ENCODE peak calls at places on chromosomes 13 and 19, in four cellular contexts. One of them, this sample, is unnamed.

GRCh38 chr19:2171349-2172145 is 7.8 kb downstream of the DOT1L start:
- DNase-seq in brain pericyte: no peak
- DNase-seq in Right ventricle myocardium superior: peak
- DNase-seq in activated naive CD4-positive, alpha-beta T cell: peak
- DNase-seq in this sample: no peak

GRCh38 chr13:26653310-26653709 is 95.8 kb downstream of the WASF3 start:
- DNase-seq in brain pericyte: no peak
- DNase-seq in Right ventricle myocardium superior: no peak
- DNase-seq in activated naive CD4-positive, alpha-beta T cell: no peak
- DNase-seq in this sample: no peak

GRCh38 chr19:46984077-46985010 is 35.3 kb upstream of the NPAS1 start:
- DNase-seq in brain pericyte: no peak
- DNase-seq in Right ventricle myocardium superior: no peak
- DNase-seq in activated naive CD4-positive, alpha-beta T cell: no peak
- DNase-seq in this sample: no peak

GRCh38 chr13:46469064-46469463 is 82.0 kb upstream of the RUBCNL start:
- DNase-seq in brain pericyte: no peak
- DNase-seq in Right ventricle myocardium superior: no peak
- DNase-seq in activated naive CD4-positive, alpha-beta T cell: no peak
- DNase-seq in this sample: no peak

GRCh38 chr19:1312732-1313694 is 27.3 kb downstream of the EFNA2 start:
- DNase-seq in brain pericyte: no peak
- DNase-seq in Right ventricle myocardium superior: no peak
- DNase-seq in activated naive CD4-positive, alpha-beta T cell: no peak
- DNase-seq in this sample: no peak

GRCh38 chr13:46181799-46182490 is at the start of gene LCP1:
- DNase-seq in brain pericyte: no peak
- DNase-seq in Right ventricle myocardium superior: no peak
- DNase-seq in activated naive CD4-positive, alpha-beta T cell: no peak
- DNase-seq in this sample: no peak

GRCh38 chr13:51244637-51245405 is 22.6 kb downstream of the FAM124A start:
- DNase-seq in brain pericyte: no peak
- DNase-seq in Right ventricle myocardium superior: no peak
- DNase-seq in activated naive CD4-positive, alpha-beta T cell: no peak
- DNase-seq in this sample: no peak

GRCh38 chr13:59394526-59394925 is 769.2 kb downstream of the DIAPH3 start:
- DNase-seq in brain pericyte: no peak
- DNase-seq in Right ventricle myocardium superior: no peak
- DNase-seq in activated naive CD4-positive, alpha-beta T cell: no peak
- DNase-seq in this sample: no peak

GRCh38 chr13:88586263-88586662 is 915.1 kb downstream of the SLITRK5 start:
- DNase-seq in brain pericyte: no peak
- DNase-seq in Right ventricle myocardium superior: no peak
- DNase-seq in activated naive CD4-positive, alpha-beta T cell: no peak
- DNase-seq in this sample: no peak

GRCh38 chr19:55447421-55448174 is 4.5 kb upstream of the SHISA7 start:
- DNase-seq in brain pericyte: no peak
- DNase-seq in Right ventricle myocardium superior: no peak
- DNase-seq in activated naive CD4-positive, alpha-beta T cell: no peak
- DNase-seq in this sample: no peak

GRCh38 chr19:32421589-32422361 is 16.2 kb downstream of the DPY19L3 start:
- DNase-seq in brain pericyte: no peak
- DNase-seq in Right ventricle myocardium superior: no peak
- DNase-seq in activated naive CD4-positive, alpha-beta T cell: no peak
- DNase-seq in this sample: no peak

GRCh38 chr13:23751195-23751594 is 138.0 kb downstream of the MIPEP start:
- DNase-seq in brain pericyte: no peak
- DNase-seq in Right ventricle myocardium superior: no peak
- DNase-seq in activated naive CD4-positive, alpha-beta T cell: no peak
- DNase-seq in this sample: no peak

GRCh38 chr19:1746401-1747284 is 6.7 kb upstream of the ONECUT3 start:
- DNase-seq in brain pericyte: no peak
- DNase-seq in Right ventricle myocardium superior: no peak
- DNase-seq in activated naive CD4-positive, alpha-beta T cell: no peak
- DNase-seq in this sample: peak

GRCh38 chr19:50196322-50196932 is 7.0 kb upstream of the MYH14 start:
- DNase-seq in brain pericyte: no peak
- DNase-seq in Right ventricle myocardium superior: no peak
- DNase-seq in activated naive CD4-positive, alpha-beta T cell: no peak
- DNase-seq in this sample: no peak

GRCh38 chr13:85896516-85897450 is 97.6 kb upstream of the SLITRK6 start:
- DNase-seq in brain pericyte: no peak
- DNase-seq in Right ventricle myocardium superior: no peak
- DNase-seq in activated naive CD4-positive, alpha-beta T cell: no peak
- DNase-seq in this sample: no peak

GRCh38 chr19:48169585-48169973 is 565 bp downstream of the LIG1 start:
- DNase-seq in brain pericyte: no peak
- DNase-seq in Right ventricle myocardium superior: peak
- DNase-seq in activated naive CD4-positive, alpha-beta T cell: peak
- DNase-seq in this sample: peak

GRCh38 chr19:50002386-50002960 is 22.7 kb downstream of the VRK3 start:
- DNase-seq in brain pericyte: no peak
- DNase-seq in Right ventricle myocardium superior: no peak
- DNase-seq in activated naive CD4-positive, alpha-beta T cell: no peak
- DNase-seq in this sample: no peak

GRCh38 chr19:31220540-31220939 is 128.7 kb downstream of the TSHZ3 start:
- DNase-seq in brain pericyte: no peak
- DNase-seq in Right ventricle myocardium superior: no peak
- DNase-seq in activated naive CD4-positive, alpha-beta T cell: no peak
- DNase-seq in this sample: no peak

GRCh38 chr19:51784922-51785690 is 9.9 kb upstream of the FPR3 start:
- DNase-seq in brain pericyte: no peak
- DNase-seq in Right ventricle myocardium superior: peak
- DNase-seq in activated naive CD4-positive, alpha-beta T cell: no peak
- DNase-seq in this sample: peak

GRCh38 chr19:46571495-46571894 is 29.6 kb upstream of the CALM3 start:
- DNase-seq in brain pericyte: no peak
- DNase-seq in Right ventricle myocardium superior: no peak
- DNase-seq in activated naive CD4-positive, alpha-beta T cell: no peak
- DNase-seq in this sample: no peak

GRCh38 chr19:49492573-49493411 is 3.4 kb upstream of the RPS11 start:
- DNase-seq in brain pericyte: no peak
- DNase-seq in Right ventricle myocardium superior: no peak
- DNase-seq in activated naive CD4-positive, alpha-beta T cell: no peak
- DNase-seq in this sample: no peak

GRCh38 chr19:14563989-14564650 is 7.7 kb downstream of the NDUFB7 start:
- DNase-seq in brain pericyte: no peak
- DNase-seq in Right ventricle myocardium superior: no peak
- DNase-seq in activated naive CD4-positive, alpha-beta T cell: no peak
- DNase-seq in this sample: no peak

GRCh38 chr13:85260896-85261295 is 538.3 kb downstream of the SLITRK6 start:
- DNase-seq in brain pericyte: no peak
- DNase-seq in Right ventricle myocardium superior: no peak
- DNase-seq in activated naive CD4-positive, alpha-beta T cell: no peak
- DNase-seq in this sample: no peak

GRCh38 chr19:29735821-29736220 is 20.8 kb upstream of the C19orf12 start:
- DNase-seq in brain pericyte: no peak
- DNase-seq in Right ventricle myocardium superior: no peak
- DNase-seq in activated naive CD4-positive, alpha-beta T cell: no peak
- DNase-seq in this sample: no peak

GRCh38 chr19:30165228-30165813 is 206.9 kb upstream of the ZNF536 start:
- DNase-seq in brain pericyte: no peak
- DNase-seq in Right ventricle myocardium superior: no peak
- DNase-seq in activated naive CD4-positive, alpha-beta T cell: no peak
- DNase-seq in this sample: no peak

GRCh38 chr19:2089001-2089711 is 7.0 kb downstream of the MOB3A start:
- DNase-seq in brain pericyte: no peak
- DNase-seq in Right ventricle myocardium superior: no peak
- DNase-seq in activated naive CD4-positive, alpha-beta T cell: no peak
- DNase-seq in this sample: peak

GRCh38 chr13:102905905-102906304 is 60.1 kb downstream of the ERCC5 start:
- DNase-seq in brain pericyte: no peak
- DNase-seq in Right ventricle myocardium superior: no peak
- DNase-seq in activated naive CD4-positive, alpha-beta T cell: no peak
- DNase-seq in this sample: no peak

GRCh38 chr13:44762946-44763345 is 186.8 kb upstream of the TSC22D1 start:
- DNase-seq in brain pericyte: no peak
- DNase-seq in Right ventricle myocardium superior: no peak
- DNase-seq in activated naive CD4-positive, alpha-beta T cell: no peak
- DNase-seq in this sample: no peak

GRCh38 chr19:19566306-19566705 is 28.2 kb downstream of the CILP2 start:
- DNase-seq in brain pericyte: no peak
- DNase-seq in Right ventricle myocardium superior: no peak
- DNase-seq in activated naive CD4-positive, alpha-beta T cell: no peak
- DNase-seq in this sample: no peak

GRCh38 chr19:29191005-29191404 is 21.9 kb downstream of the UQCRFS1 start:
- DNase-seq in brain pericyte: no peak
- DNase-seq in Right ventricle myocardium superior: no peak
- DNase-seq in activated naive CD4-positive, alpha-beta T cell: no peak
- DNase-seq in this sample: no peak

GRCh38 chr19:29630661-29631060 is 24.6 kb downstream of the POP4 start:
- DNase-seq in brain pericyte: no peak
- DNase-seq in Right ventricle myocardium superior: no peak
- DNase-seq in activated naive CD4-positive, alpha-beta T cell: no peak
- DNase-seq in this sample: no peak

GRCh38 chr13:24196593-24197197 is 36.2 kb downstream of the SPATA13 start:
- DNase-seq in brain pericyte: no peak
- DNase-seq in Right ventricle myocardium superior: no peak
- DNase-seq in activated naive CD4-positive, alpha-beta T cell: no peak
- DNase-seq in this sample: no peak

GRCh38 chr19:39470724-39471339 is 9.8 kb upstream of the TIMM50 start:
- DNase-seq in brain pericyte: no peak
- DNase-seq in Right ventricle myocardium superior: no peak
- DNase-seq in activated naive CD4-positive, alpha-beta T cell: no peak
- DNase-seq in this sample: no peak

GRCh38 chr19:17865364-17866311 is 5.9 kb downstream of the RPL18A start:
- DNase-seq in brain pericyte: no peak
- DNase-seq in Right ventricle myocardium superior: no peak
- DNase-seq in activated naive CD4-positive, alpha-beta T cell: no peak
- DNase-seq in this sample: no peak

GRCh38 chr13:81927347-81927746 is 1586.4 kb upstream of the SPRY2 start:
- DNase-seq in brain pericyte: no peak
- DNase-seq in Right ventricle myocardium superior: no peak
- DNase-seq in activated naive CD4-positive, alpha-beta T cell: no peak
- DNase-seq in this sample: no peak

GRCh38 chr13:32530841-32531253 is 7.7 kb downstream of the N4BP2L2 start:
- DNase-seq in brain pericyte: no peak
- DNase-seq in Right ventricle myocardium superior: no peak
- DNase-seq in activated naive CD4-positive, alpha-beta T cell: no peak
- DNase-seq in this sample: no peak

GRCh38 chr19:38049105-38049649 is 142.2 kb downstream of the SIPA1L3 start:
- DNase-seq in brain pericyte: no peak
- DNase-seq in Right ventricle myocardium superior: peak
- DNase-seq in activated naive CD4-positive, alpha-beta T cell: no peak
- DNase-seq in this sample: no peak

GRCh38 chr19:51546107-51546649 is 14.7 kb upstream of the SIGLEC6 start:
- DNase-seq in brain pericyte: no peak
- DNase-seq in Right ventricle myocardium superior: no peak
- DNase-seq in activated naive CD4-positive, alpha-beta T cell: no peak
- DNase-seq in this sample: no peak

GRCh38 chr13:29846475-29847256 is 3.8 kb downstream of the UBL3 start:
- DNase-seq in brain pericyte: no peak
- DNase-seq in Right ventricle myocardium superior: no peak
- DNase-seq in activated naive CD4-positive, alpha-beta T cell: no peak
- DNase-seq in this sample: no peak